ENCODE peak calls at places on chromosome 13, in four cellular contexts. B is A549, D is H1, L is K562. O is an unnamed sample. For H3K4me1, the result is how much of the 10 kb centered on the place peaks cover.

GRCh38 chr13:40096357-40096911 is 441.0 kb downstream of the COG6 start:
- DNase-seq in B (no peak), D (no peak), L (no peak), O (no peak)

GRCh38 chr13:27556109-27556508 is 64.2 kb downstream of the LNX2 start:
- DNase-seq in B (peak), D (no peak), L (no peak), O (peak)

GRCh38 chr13:51781246-51782022 is 22.5 kb downstream of the DHRS12 start:
- DNase-seq in B (peak), D (no peak), L (no peak), O (peak)

GRCh38 chr13:89695343-89696257 is 1651.9 kb upstream of the MIR17HG start:
- DNase-seq in B (peak), D (peak), L (peak), O (peak)

GRCh38 chr13:26658972-26659371 is 101.5 kb downstream of the WASF3 start:
- DNase-seq in B (no peak), D (no peak), L (no peak), O (no peak)

GRCh38 chr13:91546865-91547264 is 148.4 kb downstream of the GPC5 start:
- DNase-seq in B (no peak), D (no peak), L (no peak), O (no peak)

GRCh38 chr13:27174766-27175455 is 3.3 kb upstream of the USP12 start:
- DNase-seq in B (no peak), D (no peak), L (no peak), O (no peak)

GRCh38 chr13:107866007-107866665 is 349.2 kb downstream of the LIG4 start:
- DNase-seq in B (peak), D (peak), L (peak), O (peak)

GRCh38 chr13:35917252-35917941 is 213.8 kb downstream of the DCLK1 start:
- DNase-seq in B (no peak), D (peak), L (no peak), O (no peak)

GRCh38 chr13:60261432-60262351 is 98.0 kb upstream of the DIAPH3 start:
- DNase-seq in B (no peak), D (no peak), L (peak), O (no peak)

GRCh38 chr13:60351816-60352215 is 45.2 kb upstream of the TDRD3 start:
- DNase-seq in B (no peak), D (no peak), L (no peak), O (no peak)

GRCh38 chr13:59144700-59145099 is 1019.0 kb downstream of the DIAPH3 start:
- DNase-seq in B (no peak), D (no peak), L (no peak), O (no peak)

GRCh38 chr13:90168953-90169352 is 1178.5 kb upstream of the MIR17HG start:
- DNase-seq in B (no peak), D (no peak), L (no peak), O (no peak)

GRCh38 chr13:53237696-53238095 is 209.1 kb downstream of the OLFM4 start:
- DNase-seq in B (no peak), D (no peak), L (no peak), O (no peak)

GRCh38 chr13:31067416-31068118 is 94.1 kb downstream of the HSPH1 start:
- DNase-seq in B (peak), D (no peak), L (no peak), O (no peak)

GRCh38 chr13:26051231-26052135 is at the start of gene SHISA2:
- DNase-seq in B (peak), D (peak), L (no peak), O (peak)

GRCh38 chr13:23658929-23659541 is 88.8 kb downstream of the TNFRSF19 start:
- DNase-seq in B (no peak), D (no peak), L (no peak), O (no peak)
- H3K4me1 ChIP-seq in B (under half), D (under half), L (under half), O (under half)

GRCh38 chr13:37681295-37682032 is 82.9 kb upstream of the POSTN start:
- DNase-seq in B (no peak), D (no peak), L (no peak), O (peak)
- TF ChIP-seq JUN in B (no peak), D (no peak), L (no peak), O (peak)

DNA sequence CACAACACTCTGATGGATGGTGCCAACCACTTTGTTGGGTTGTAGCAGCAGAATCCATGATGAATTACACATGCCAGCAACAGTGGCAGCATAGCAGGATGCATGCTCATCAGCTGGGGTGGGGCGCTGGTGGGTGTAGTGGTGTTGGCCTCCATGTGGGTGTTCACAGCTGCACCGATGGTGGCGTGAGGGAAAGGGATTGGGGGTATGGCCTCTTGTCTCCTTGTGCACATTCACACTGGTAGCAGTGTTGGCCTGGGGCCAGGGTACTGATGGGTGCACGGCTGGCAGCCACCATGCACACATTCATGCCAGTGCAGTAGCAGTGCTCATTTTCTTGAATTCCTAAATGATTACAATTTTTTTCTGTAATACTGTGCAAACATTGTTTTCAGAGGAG is 2748.8 kb upstream of the PCDH20 start:
- DNase-seq in B (no peak), D (no peak), L (no peak), O (no peak)
- H3K4me1 ChIP-seq in B (under half), D (under half), L (under half), O (under half)

GRCh38 chr13:29498426-29499040 is 97.0 kb downstream of the SLC7A1 start:
- DNase-seq in B (no peak), D (no peak), L (no peak), O (no peak)
- TF ChIP-seq JUN in B (no peak), D (no peak), L (no peak), O (no peak)

GRCh38 chr13:100674363-100674847 is at the start of gene TMTC4:
- DNase-seq in B (peak), D (no peak), L (no peak), O (no peak)

GRCh38 chr13:100673831-100674362 is 698 bp downstream of the TMTC4 start:
- DNase-seq in B (peak), D (no peak), L (peak), O (peak)

GRCh38 chr13:100673376-100673830 is 1.2 kb downstream of the TMTC4 start:
- DNase-seq in B (no peak), D (peak), L (peak), O (no peak)

GRCh38 chr13:100668408-100668807 is 6.2 kb downstream of the TMTC4 start:
- DNase-seq in B (no peak), D (no peak), L (no peak), O (peak)

GRCh38 chr13:100671389-100672182 is 3.0 kb downstream of the TMTC4 start:
- DNase-seq in B (no peak), D (no peak), L (no peak), O (no peak)
- H3K4me1 ChIP-seq in B (under half), D (under half), L (under half), O (under half)

GRCh38 chr13:34730966-34731365 is 211.1 kb upstream of the NBEA start:
- DNase-seq in B (no peak), D (no peak), L (no peak), O (no peak)
- TF ChIP-seq JUN in B (no peak), D (no peak), L (no peak), O (no peak)

GRCh38 chr13:94712287-94712811 is at the start of gene SOX21:
- DNase-seq in B (peak), D (peak), L (no peak), O (peak)
- H3K4me1 ChIP-seq in B (under half), D (under half), L (under half), O (under half)

DNA sequence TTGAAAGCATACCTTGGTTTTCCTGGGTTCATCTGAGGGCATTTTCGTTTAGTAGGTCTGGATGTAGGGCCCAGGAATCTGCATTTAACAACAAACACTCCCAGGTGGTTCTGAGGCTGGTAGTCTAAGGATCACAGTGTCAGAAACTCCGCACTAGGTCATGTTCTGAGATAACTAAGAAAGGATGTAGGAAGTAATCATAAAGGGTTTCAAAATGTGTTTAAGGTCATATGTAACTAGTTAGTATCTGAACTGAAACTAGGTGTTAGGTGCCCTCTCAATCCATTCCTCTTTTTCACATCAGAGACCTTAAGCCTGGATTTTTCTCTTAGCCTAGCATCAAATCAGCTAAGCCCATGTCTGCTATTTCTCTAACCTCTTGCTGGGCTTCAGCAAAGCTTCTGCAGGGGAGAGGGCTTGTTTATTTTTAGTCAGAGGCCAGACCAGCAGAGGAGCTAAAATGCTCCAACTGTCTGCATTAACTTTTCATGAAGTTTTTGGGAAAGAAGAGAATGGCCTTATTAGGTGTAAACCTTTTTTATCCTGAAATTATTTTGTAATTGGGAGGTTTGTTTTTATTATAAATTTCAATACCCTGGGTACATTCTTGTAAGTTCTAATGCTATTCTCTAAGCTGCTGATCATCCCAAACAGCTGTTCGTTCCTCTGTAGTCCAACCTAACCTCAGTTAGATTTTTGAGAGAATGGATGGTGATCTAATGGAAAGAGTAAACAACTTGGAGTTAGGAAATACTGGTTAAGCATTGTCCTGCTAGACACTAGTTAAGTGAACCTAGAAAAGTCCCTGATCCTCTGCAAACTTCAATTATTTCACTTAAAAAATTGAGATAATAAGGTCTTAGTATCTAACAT is 262.8 kb upstream of the RFC3 start:
- DNase-seq in B (no peak), D (no peak), L (no peak), O (peak)
- TF ChIP-seq JUN in B (no peak), D (no peak), L (no peak), O (no peak)

GRCh38 chr13:46600943-46601311 is 48.0 kb downstream of the LRCH1 start:
- DNase-seq in B (no peak), D (no peak), L (no peak), O (no peak)
- H3K4me1 ChIP-seq in B (half or more), D (under half), L (under half), O (under half)

DNA sequence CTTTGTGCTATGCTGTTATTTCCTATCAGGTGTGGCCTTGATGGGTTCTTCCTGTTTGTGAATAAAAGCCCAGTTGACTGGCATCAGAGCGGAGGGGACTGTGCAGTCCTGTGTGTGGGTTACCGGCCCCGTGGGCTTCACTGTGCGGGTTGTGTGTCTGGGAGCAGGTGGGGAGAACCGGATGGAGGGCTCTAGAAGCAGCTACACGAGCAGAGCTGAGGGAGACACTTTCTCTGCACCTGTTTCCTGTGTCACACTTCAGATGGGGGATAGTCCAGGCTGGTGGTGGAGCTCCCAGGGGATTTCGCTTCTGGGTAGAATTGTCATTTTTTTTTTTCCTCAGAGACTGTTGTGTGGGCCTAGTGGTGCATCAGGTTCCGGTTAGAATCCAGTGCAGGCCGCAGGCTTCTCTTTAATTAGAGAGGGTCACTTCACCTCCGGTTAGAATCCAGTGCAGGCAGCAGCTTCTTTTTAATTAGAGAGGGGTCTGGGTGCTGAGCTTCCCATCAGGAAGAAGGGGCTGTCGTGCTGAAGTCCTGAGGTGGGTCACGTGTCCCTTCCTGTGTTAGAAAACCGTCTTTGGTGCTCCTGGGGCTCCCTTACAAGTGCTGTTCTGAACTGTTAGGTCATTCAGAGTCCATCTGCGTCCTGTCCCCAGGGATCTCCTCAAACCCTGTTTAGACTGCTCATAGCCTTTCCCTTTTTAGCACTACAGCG is 69.7 kb downstream of the ARHGEF7 start:
- DNase-seq in B (no peak), D (no peak), L (no peak), O (no peak)
- TF ChIP-seq JUN in B (no peak), D (no peak), L (no peak), O (no peak)

O was measured in endothelial cell of umbilical vein.